ENCODE peak calls at places on chromosomes 11 and 22, in six cellular contexts. F is GM23248; S is right lobe of liver; P is CD8-positive, alpha-beta memory T cell; Y is GM12878; R is neuronal stem cell. H is an unnamed sample.

GRCh38 chr11:27910186-27910941 is 197.6 kb downstream of the KIF18A start:
- DNase-seq in F (peak; percentile 87), S (no peak), P (no peak), Y (no peak), R (no peak), H (no peak)

GRCh38 chr11:10747733-10748132 is 3.3 kb upstream of the CTR9 start:
- DNase-seq in F (no peak), S (no peak), P (no peak), Y (no peak), R (no peak), H (no peak)

GRCh38 chr22:35355744-35356420 is 25.0 kb upstream of the HMOX1 start:
- DNase-seq in F (peak; percentile 45), S (no peak), P (no peak), Y (no peak), R (no peak), H (no peak)

GRCh38 chr11:116217006-116217405 is 555.8 kb downstream of the BUD13 start:
- DNase-seq in F (peak; percentile 65), S (peak; percentile 60), P (no peak), Y (no peak), R (no peak), H (no peak)

GRCh38 chr11:119218141-119218878 is 12.2 kb downstream of the CBL start:
- DNase-seq in F (peak; percentile 99), S (no peak), P (no peak), Y (no peak), R (no peak), H (no peak)

GRCh38 chr11:74009675-74010305 is 905 bp upstream of the UCP3 start:
- DNase-seq in F (no peak), S (no peak), P (no peak), Y (no peak), R (no peak), H (no peak)

GRCh38 chr22:44089717-44090570 is 65.8 kb downstream of the PARVB start:
- DNase-seq in F (no peak), S (no peak), P (no peak), Y (no peak), R (no peak), H (no peak)

GRCh38 chr11:68828155-68828931 is 13.4 kb downstream of the CPT1A start:
- DNase-seq in F (no peak), S (no peak), P (no peak), Y (no peak), R (no peak), H (peak; percentile 66)

GRCh38 chr11:9263840-9264380 is 1.2 kb downstream of the DENND5A start:
- DNase-seq in F (peak; percentile 68), S (no peak), P (peak; percentile 3), Y (peak; percentile 82), R (no peak), H (no peak)

GRCh38 chr22:17875156-17875555 is 100.9 kb upstream of the BID start:
- DNase-seq in F (no peak), S (no peak), P (no peak), Y (no peak), R (no peak), H (no peak)

GRCh38 chr11:114259124-114259526 is 37.1 kb upstream of the NNMT start:
- DNase-seq in F (no peak), S (peak; percentile 76), P (no peak), Y (no peak), R (no peak), H (no peak)

GRCh38 chr11:58028687-58029411 is 1.9 kb upstream of the OR6Q1 start:
- DNase-seq in F (peak; percentile 56), S (no peak), P (no peak), Y (no peak), R (no peak), H (no peak)

GRCh38 chr11:82871646-82872045 is 28.6 kb downstream of the PRCP start:
- DNase-seq in F (peak; percentile 13), S (no peak), P (no peak), Y (no peak), R (no peak), H (no peak)

GRCh38 chr11:120471131-120471530 is 40.4 kb upstream of the GRIK4 start:
- DNase-seq in F (peak; percentile 75), S (no peak), P (no peak), Y (no peak), R (no peak), H (no peak)

GRCh38 chr11:3074912-3075589 is 17.8 kb upstream of the CARS1 start:
- DNase-seq in F (no peak), S (no peak), P (no peak), Y (no peak), R (no peak), H (peak; percentile 97)

GRCh38 chr22:32473388-32473952 is 1.1 kb upstream of the FBXO7 start:
- DNase-seq in F (peak; percentile 68), S (peak; percentile 49), P (peak; percentile 15), Y (peak; percentile 34), R (peak; percentile 68), H (peak; percentile 17)

GRCh38 chr11:4581443-4581842 is at the start of gene OR52I2:
- DNase-seq in F (no peak), S (no peak), P (no peak), Y (no peak), R (no peak), H (no peak)

GRCh38 chr11:47007579-47007978 is 71.0 kb downstream of the CSTPP1 start:
- DNase-seq in F (no peak), S (no peak), P (no peak), Y (no peak), R (no peak), H (no peak)

GRCh38 chr11:73469401-73469800 is 93.2 kb downstream of the RELT start:
- DNase-seq in F (no peak), S (no peak), P (no peak), Y (no peak), R (no peak), H (no peak)

GRCh38 chr22:40679249-40679963 is at the start of gene MCHR1:
- DNase-seq in F (peak; percentile 56), S (peak; percentile 92), P (no peak), Y (no peak), R (no peak), H (no peak)

GRCh38 chr11:44343778-44344424 is 34.0 kb upstream of the ALX4 start:
- DNase-seq in F (no peak), S (no peak), P (no peak), Y (no peak), R (no peak), H (no peak)

GRCh38 chr22:36366291-36366708 is 21.5 kb downstream of the MYH9 start:
- DNase-seq in F (no peak), S (no peak), P (no peak), Y (no peak), R (no peak), H (no peak)

GRCh38 chr11:126917531-126918204 is 82.9 kb downstream of the KIRREL3 start:
- DNase-seq in F (peak; percentile 99), S (no peak), P (no peak), Y (peak; percentile 65), R (no peak), H (no peak)

GRCh38 chr22:28369849-28370248 is 309.8 kb downstream of the TTC28 start:
- DNase-seq in F (peak; percentile 1), S (no peak), P (no peak), Y (no peak), R (no peak), H (no peak)

GRCh38 chr22:50118557-50119168 is 28.9 kb downstream of the MOV10L1 start:
- DNase-seq in F (peak; percentile 67), S (no peak), P (no peak), Y (no peak), R (no peak), H (no peak)

GRCh38 chr11:65454311-65454695 is 31.7 kb downstream of the NEAT1 start:
- DNase-seq in F (peak; percentile 81), S (peak; percentile 33), P (no peak), Y (no peak), R (no peak), H (no peak)
- H3K4me3 ChIP-seq in F (peak overlapping the region; percentile 76), S (no peak overlapping the region), P (peak overlapping the region; percentile 49), Y (peak overlapping the region; percentile 80), R (no peak overlapping the region), H (peak overlapping the region; percentile 38)

GRCh38 chr22:49115186-49115585 is 712.5 kb downstream of the BRD1 start:
- DNase-seq in F (no peak), S (no peak), P (no peak), Y (no peak), R (no peak), H (no peak)

GRCh38 chr22:49112176-49112575 is 715.5 kb downstream of the BRD1 start:
- DNase-seq in F (no peak), S (no peak), P (no peak), Y (no peak), R (no peak), H (no peak)

GRCh38 chr22:49112661-49113626 is 714.7 kb downstream of the BRD1 start:
- DNase-seq in F (no peak), S (no peak), P (no peak), Y (no peak), R (no peak), H (no peak)

GRCh38 chr22:49116021-49116420 is 711.7 kb downstream of the BRD1 start:
- DNase-seq in F (no peak), S (no peak), P (no peak), Y (no peak), R (no peak), H (no peak)

GRCh38 chr22:49113758-49114157 is 713.9 kb downstream of the BRD1 start:
- DNase-seq in F (no peak), S (no peak), P (no peak), Y (no peak), R (no peak), H (no peak)
- H3K4me1 ChIP-seq in F (no peaks in the 10 kb centered on the region), S (no peaks in the 10 kb centered on the region), P (no peaks in the 10 kb centered on the region), Y (no peaks in the 10 kb centered on the region), R (no peaks in the 10 kb centered on the region), H (no peaks in the 10 kb centered on the region)

GRCh38 chr11:65303542-65303941 is 11.1 kb upstream of the CDC42EP2 start:
- DNase-seq in F (no peak), S (no peak), P (no peak), Y (no peak), R (no peak), H (no peak)

GRCh38 chr11:65304110-65304509 is 10.6 kb upstream of the CDC42EP2 start:
- DNase-seq in F (no peak), S (no peak), P (no peak), Y (no peak), R (no peak), H (no peak)

GRCh38 chr11:65304613-65305012 is 10.1 kb upstream of the CDC42EP2 start:
- DNase-seq in F (no peak), S (no peak), P (no peak), Y (no peak), R (no peak), H (no peak)

GRCh38 chr11:65300621-65301290 is 13.9 kb upstream of the CDC42EP2 start:
- DNase-seq in F (no peak), S (no peak), P (no peak), Y (no peak), R (no peak), H (no peak)

GRCh38 chr11:65301491-65302329 is 13.0 kb upstream of the CDC42EP2 start:
- DNase-seq in F (no peak), S (no peak), P (no peak), Y (no peak), R (no peak), H (no peak)
- H3K27ac ChIP-seq in F (no peak overlapping the region), S (no peak overlapping the region), P (no peak overlapping the region), Y (no peak overlapping the region), R (no peak overlapping the region), H (no peak overlapping the region)

DNA sequence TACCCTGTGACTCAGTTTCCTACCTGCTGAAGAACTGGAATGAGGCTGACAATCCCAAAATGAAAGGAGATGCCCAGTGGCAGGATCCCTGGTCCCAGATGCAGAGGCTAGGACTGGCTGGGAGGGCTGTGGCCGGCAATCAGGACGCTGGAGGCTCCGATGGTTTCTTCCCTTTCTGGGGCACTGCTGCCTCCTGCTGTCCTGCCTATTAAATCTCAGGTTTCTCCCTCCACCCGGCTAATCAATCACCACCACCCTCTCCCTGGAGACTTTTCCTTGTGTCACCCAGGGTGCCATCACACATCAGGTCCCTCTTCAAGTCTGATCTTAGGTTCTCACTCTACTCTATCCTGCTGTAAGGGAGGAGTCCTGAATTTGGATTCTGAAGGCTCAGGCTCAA is 82.6 kb downstream of the RCN1 start:
- DNase-seq in F (peak; percentile 87), S (peak; percentile 63), P (no peak), Y (no peak), R (peak; percentile 62), H (peak; percentile 21)
- H3K4me3 ChIP-seq in F (peak overlapping the region; percentile 56), S (no peak overlapping the region), P (no peak overlapping the region), Y (no peak overlapping the region), R (no peak overlapping the region), H (no peak overlapping the region)

H was measured in pancreas.